ENCODE peak calls at places on chromosomes 12 and 14, in eight cellular contexts. N is cardiac muscle cell; Z is tibial nerve; P is Karpas-422; Q is CD4-positive, alpha-beta memory T cell; L is MM.1S; W is endothelial cell of umbilical vein; A is neuronal stem cell. V is an unnamed sample.

GRCh38 chr14:74579447-74580274 is 32.4 kb downstream of the LTBP2 start:
- DNase-seq in N (no peak), Z (no peak), P (no peak), Q (peak; percentile 46), L (no peak), W (peak; percentile 75), A (no peak), V (no peak)

GRCh38 chr12:129246630-129247029 is 393.4 kb downstream of the GLT1D1 start:
- DNase-seq in N (no peak), Z (no peak), P (no peak), Q (no peak), L (no peak), W (no peak), A (no peak), V (no peak)

GRCh38 chr12:40105515-40106201 is at the start of gene SLC2A13:
- DNase-seq in N (peak; percentile 87), Z (peak; percentile 62), P (peak; percentile 80), Q (peak; percentile 76), L (peak; percentile 83), W (peak; percentile 65), A (peak; percentile 66), V (peak; percentile 81)

GRCh38 chr12:111636209-111636928 is 37.3 kb upstream of the ATXN2 start:
- DNase-seq in N (peak; percentile 72), Z (peak; percentile 39), P (no peak), Q (no peak), L (no peak), W (peak; percentile 55), A (peak; percentile 52), V (peak; percentile 55)

GRCh38 chr12:14201291-14201690 is 164.2 kb upstream of the ATF7IP start:
- DNase-seq in N (no peak), Z (no peak), P (no peak), Q (no peak), L (no peak), W (no peak), A (no peak), V (no peak)

GRCh38 chr12:1662761-1663439 is 28.0 kb upstream of the ADIPOR2 start:
- DNase-seq in N (peak; percentile 65), Z (no peak), P (no peak), Q (peak; percentile 59), L (peak; percentile 27), W (no peak), A (peak; percentile 67), V (no peak)

GRCh38 chr12:93006655-93007208 is 77.6 kb upstream of the EEA1 start:
- DNase-seq in N (no peak), Z (no peak), P (no peak), Q (no peak), L (no peak), W (no peak), A (no peak), V (no peak)

GRCh38 chr14:96599076-96599475 is 96.9 kb downstream of the PAPOLA start:
- DNase-seq in N (no peak), Z (no peak), P (no peak), Q (no peak), L (no peak), W (no peak), A (no peak), V (no peak)

GRCh38 chr12:50505386-50505827 is 622 bp downstream of the DIP2B start:
- DNase-seq in N (peak; percentile 29), Z (peak; percentile 14), P (peak; percentile 76), Q (peak; percentile 52), L (peak; percentile 29), W (peak; percentile 44), A (peak; percentile 38), V (peak; percentile 21)

GRCh38 chr12:53754633-53755261 is 3.0 kb upstream of the CISTR start:
- DNase-seq in N (no peak), Z (no peak), P (no peak), Q (no peak), L (no peak), W (no peak), A (no peak), V (no peak)

GRCh38 chr14:76236172-76237130 is 84.7 kb downstream of the GPATCH2L start:
- DNase-seq in N (no peak), Z (no peak), P (no peak), Q (no peak), L (no peak), W (no peak), A (no peak), V (no peak)

GRCh38 chr12:126182619-126183236 is 1117.5 kb downstream of the AACS start:
- DNase-seq in N (no peak), Z (peak; percentile 23), P (no peak), Q (no peak), L (no peak), W (no peak), A (no peak), V (no peak)

GRCh38 chr12:88944403-88944802 is 364.1 kb upstream of the KITLG start:
- DNase-seq in N (no peak), Z (no peak), P (no peak), Q (no peak), L (peak; percentile 59), W (peak; percentile 91), A (no peak), V (no peak)

GRCh38 chr14:55398679-55399078 is 13.0 kb downstream of the ATG14 start:
- DNase-seq in N (no peak), Z (no peak), P (no peak), Q (no peak), L (no peak), W (peak; percentile 97), A (no peak), V (no peak)

GRCh38 chr14:104546021-104546491 is 33.5 kb upstream of the C14orf180 start:
- DNase-seq in N (no peak), Z (no peak), P (no peak), Q (no peak), L (no peak), W (no peak), A (no peak), V (no peak)

GRCh38 chr12:56266634-56267442 is at the start of gene COQ10A:
- DNase-seq in N (peak; percentile 93), Z (peak; percentile 82), P (peak; percentile 95), Q (peak; percentile 96), L (peak; percentile 80), W (peak; percentile 86), A (peak; percentile 87), V (peak; percentile 90)

GRCh38 chr14:53855127-53855526 is 101.5 kb downstream of the BMP4 start:
- DNase-seq in N (no peak), Z (no peak), P (no peak), Q (no peak), L (no peak), W (no peak), A (no peak), V (no peak)

DNA sequence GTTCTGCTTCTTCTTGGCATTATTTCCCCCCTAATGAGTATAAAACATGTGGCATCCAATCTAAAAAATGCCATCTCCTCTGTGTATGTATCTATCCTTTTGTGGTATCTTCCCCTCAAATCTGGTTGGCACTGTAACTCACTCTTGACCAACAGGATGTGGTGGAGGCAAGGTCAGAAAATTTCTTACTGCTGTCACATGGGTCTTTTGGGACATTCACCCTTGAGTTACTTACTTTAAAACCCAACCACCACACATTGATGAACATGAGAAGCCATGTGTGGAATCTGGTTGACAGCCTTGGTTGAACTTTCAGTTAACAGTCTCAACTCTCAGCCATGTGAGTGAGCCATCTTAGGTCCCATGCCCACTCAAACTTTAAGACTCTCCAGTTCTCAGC is 516.9 kb downstream of the SLC16A7 start:
- DNase-seq in N (no peak), Z (no peak), P (no peak), Q (no peak), L (peak; percentile 11), W (no peak), A (no peak), V (no peak)
- H3K27ac ChIP-seq in N (no peak overlapping the region), Z (no peak overlapping the region), P (no peak overlapping the region), Q (no peak overlapping the region), L (no peak overlapping the region), W (no peak overlapping the region), A (no peak overlapping the region), V (no peak overlapping the region)

DNA sequence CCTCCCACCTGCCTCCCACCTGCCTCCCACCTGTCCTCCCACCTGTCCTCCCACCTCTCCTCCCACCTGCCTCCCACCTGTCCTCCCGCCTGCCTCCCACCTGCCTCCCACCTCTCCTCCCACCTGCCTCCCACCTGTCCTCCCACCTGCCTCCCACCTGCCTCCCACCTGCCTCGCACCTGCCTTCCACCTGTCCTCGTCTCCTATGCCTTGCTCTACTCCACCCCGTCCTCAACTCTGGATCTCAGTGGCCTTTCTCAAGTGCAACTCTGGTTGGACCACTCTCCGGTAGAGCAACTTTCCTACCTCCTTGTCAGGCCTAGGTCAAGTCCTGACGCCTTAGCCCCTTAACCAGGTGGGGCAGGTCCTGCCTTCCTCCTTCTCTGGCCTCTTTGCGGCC is 29.3 kb upstream of the PEX5 start:
- DNase-seq in N (no peak), Z (no peak), P (no peak), Q (no peak), L (no peak), W (no peak), A (no peak), V (no peak)
- H3K36me3 ChIP-seq in N (no peaks in the 10 kb centered on the region), Z (no peaks in the 10 kb centered on the region), P (no peaks in the 10 kb centered on the region), Q (no peaks in the 10 kb centered on the region), L (no peaks in the 10 kb centered on the region), W (no peaks in the 10 kb centered on the region), A (peaks cover 9% of the 10 kb centered on the region), V (no peaks in the 10 kb centered on the region)

DNA sequence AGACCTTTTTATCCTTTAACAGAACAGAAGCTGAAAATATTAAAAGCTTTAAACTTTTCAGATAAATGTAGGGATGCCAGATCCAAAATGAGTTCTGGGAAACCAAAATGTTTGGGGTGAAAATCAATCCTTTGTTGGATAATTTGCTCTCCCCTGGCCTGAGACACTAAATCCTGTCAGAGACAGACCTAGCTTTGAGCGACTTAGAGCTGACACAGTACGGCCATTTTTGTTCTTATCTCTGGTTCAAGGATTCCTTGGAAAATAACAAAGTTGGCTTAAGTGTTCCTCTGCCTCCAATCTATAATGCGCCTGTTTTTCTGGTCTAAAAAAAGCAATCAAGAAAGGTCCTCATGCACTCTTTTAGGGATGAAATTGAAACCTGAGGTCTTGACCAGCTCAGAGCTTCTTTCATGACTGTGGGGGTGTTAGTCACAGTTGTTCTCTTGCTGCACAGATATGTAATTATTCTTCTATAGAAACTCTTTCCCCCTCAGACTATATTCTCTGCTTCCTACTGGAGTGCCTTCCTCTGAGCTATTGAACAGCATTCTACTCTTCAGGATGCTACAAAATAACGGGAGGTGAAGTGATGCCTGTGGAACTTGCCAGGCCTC is 52.3 kb upstream of the EGLN3 start:
- DNase-seq in N (peak; percentile 8), Z (no peak), P (no peak), Q (no peak), L (no peak), W (no peak), A (no peak), V (no peak)
- H3K27ac ChIP-seq in N (peak overlapping the region; percentile 8), Z (no peak overlapping the region), P (no peak overlapping the region), Q (no peak overlapping the region), L (no peak overlapping the region), W (no peak overlapping the region), A (no peak overlapping the region), V (peak overlapping the region; percentile 39)

GRCh38 chr12:42442328-42442759 is 116.4 kb downstream of the PPHLN1 start:
- DNase-seq in N (no peak), Z (no peak), P (no peak), Q (no peak), L (no peak), W (no peak), A (no peak), V (no peak)
- H3K36me3 ChIP-seq in N (peaks cover 13% of the 10 kb centered on the region), Z (peaks cover 13% of the 10 kb centered on the region), P (peaks cover 27% of the 10 kb centered on the region), Q (peaks cover 24% of the 10 kb centered on the region), L (no peaks in the 10 kb centered on the region), W (no peaks in the 10 kb centered on the region), A (peaks cover 65% of the 10 kb centered on the region), V (peaks cover 50% of the 10 kb centered on the region)

GRCh38 chr12:5586201-5586600 is 154.3 kb downstream of the NTF3 start:
- DNase-seq in N (no peak), Z (no peak), P (no peak), Q (no peak), L (no peak), W (peak; percentile 92), A (no peak), V (no peak)
- H3K27ac ChIP-seq in N (no peak overlapping the region), Z (no peak overlapping the region), P (no peak overlapping the region), Q (no peak overlapping the region), L (no peak overlapping the region), W (peak overlapping the region; percentile 95), A (peak overlapping the region; percentile 7), V (peak overlapping the region; percentile 72)

V was measured in left ventricle myocardium inferior.